ENCODE peak calls at places on chromosomes 12 and 14, in nine cellular contexts. L is dermis microvascular lymphatic vessel endothelial cell, F is dorsolateral prefrontal cortex, B is choroid plexus epithelial cell, N is kidney epithelial cell, Z is BJ, K is HFFc6, I is nephron progenitor cell, E is Karpas-422. D is an unnamed sample.

GRCh38 chr14:62692490-62693106 is 352.7 kb downstream of the KCNH5 start:
- DNase-seq in L (no peak), F (no peak), B (peak), N (no peak), Z (no peak), K (no peak), I (no peak), E (no peak), D (no peak)

GRCh38 chr14:77653473-77653872 is 37.0 kb upstream of the SPTLC2 start:
- DNase-seq in L (no peak), F (no peak), B (no peak), N (no peak), Z (no peak), K (no peak), I (no peak), E (peak), D (no peak)

GRCh38 chr14:102508410-102508773 is 1.2 kb downstream of the ANKRD9 start:
- DNase-seq in L (no peak), F (no peak), B (no peak), N (no peak), Z (no peak), K (no peak), I (no peak), E (no peak), D (no peak)

GRCh38 chr12:130764475-130765185 is 48.5 kb upstream of the RIMBP2 start:
- DNase-seq in L (peak), F (no peak), B (peak), N (no peak), Z (no peak), K (peak), I (no peak), E (peak), D (peak)

GRCh38 chr12:33721561-33721960 is 281.9 kb upstream of the SYT10 start:
- DNase-seq in L (no peak), F (no peak), B (no peak), N (no peak), Z (no peak), K (no peak), I (no peak), E (no peak), D (no peak)

GRCh38 chr14:102525213-102526143 is 15.9 kb upstream of the ANKRD9 start:
- DNase-seq in L (peak), F (no peak), B (peak), N (no peak), Z (no peak), K (peak), I (no peak), E (peak), D (peak)

GRCh38 chr12:109592195-109592904 is 18.8 kb downstream of the MVK start:
- DNase-seq in L (no peak), F (no peak), B (no peak), N (no peak), Z (no peak), K (no peak), I (no peak), E (no peak), D (no peak)

GRCh38 chr14:103890836-103891666 is 37.2 kb upstream of the TDRD9 start:
- DNase-seq in L (peak), F (no peak), B (no peak), N (no peak), Z (no peak), K (no peak), I (no peak), E (no peak), D (no peak)

GRCh38 chr12:1796515-1797010 is 23.8 kb upstream of the LRTM2 start:
- DNase-seq in L (peak), F (peak), B (no peak), N (no peak), Z (no peak), K (no peak), I (no peak), E (peak), D (no peak)

GRCh38 chr12:26062566-26062965 is 62.3 kb downstream of the BHLHE41 start:
- DNase-seq in L (no peak), F (no peak), B (peak), N (peak), Z (no peak), K (peak), I (no peak), E (no peak), D (no peak)

GRCh38 chr12:91414636-91415035 is 232.0 kb upstream of the DCN start:
- DNase-seq in L (no peak), F (no peak), B (no peak), N (no peak), Z (no peak), K (no peak), I (no peak), E (no peak), D (no peak)

GRCh38 chr12:14960548-14961465 is 594 bp downstream of the ARHGDIB start:
- DNase-seq in L (peak), F (no peak), B (peak), N (no peak), Z (no peak), K (no peak), I (no peak), E (peak), D (peak)

GRCh38 chr12:49622501-49623141 is 740 bp upstream of the PRPF40B start:
- DNase-seq in L (peak), F (no peak), B (peak), N (no peak), Z (no peak), K (peak), I (peak), E (peak), D (no peak)

GRCh38 chr12:114221976-114222630 is 183.8 kb downstream of the TBX5 start:
- DNase-seq in L (no peak), F (no peak), B (no peak), N (no peak), Z (no peak), K (no peak), I (no peak), E (no peak), D (no peak)

GRCh38 chr12:53696655-53697321 is 20.9 kb upstream of the ATP5MC2 start:
- DNase-seq in L (no peak), F (no peak), B (no peak), N (no peak), Z (no peak), K (no peak), I (no peak), E (no peak), D (no peak)

GRCh38 chr12:83149987-83150386 is 463.3 kb downstream of the TMTC2 start:
- DNase-seq in L (no peak), F (no peak), B (no peak), N (no peak), Z (no peak), K (no peak), I (no peak), E (no peak), D (no peak)

GRCh38 chr14:72678360-72678759 is 215.5 kb downstream of the DPF3 start:
- DNase-seq in L (peak), F (no peak), B (peak), N (no peak), Z (peak), K (peak), I (no peak), E (no peak), D (no peak)

GRCh38 chr12:57110189-57111045 is 745 bp downstream of the STAT6 start:
- DNase-seq in L (peak), F (peak), B (peak), N (no peak), Z (no peak), K (peak), I (peak), E (peak), D (peak)

GRCh38 chr12:68163546-68164210 is 4.1 kb upstream of the IFNG start:
- DNase-seq in L (no peak), F (no peak), B (no peak), N (no peak), Z (no peak), K (no peak), I (no peak), E (no peak), D (no peak)

GRCh38 chr14:75101491-75101890 is 25.4 kb downstream of the NEK9 start:
- DNase-seq in L (no peak), F (no peak), B (no peak), N (no peak), Z (no peak), K (no peak), I (no peak), E (no peak), D (peak)

GRCh38 chr12:120481022-120481767 is 11.6 kb upstream of the SRSF9 start:
- DNase-seq in L (no peak), F (no peak), B (no peak), N (no peak), Z (no peak), K (no peak), I (no peak), E (no peak), D (no peak)

GRCh38 chr14:69695664-69696527 is 71.0 kb upstream of the SRSF5 start:
- DNase-seq in L (peak), F (peak), B (peak), N (no peak), Z (no peak), K (peak), I (no peak), E (peak), D (no peak)

GRCh38 chr12:112148031-112148513 is 22.7 kb downstream of the TRAFD1 start:
- DNase-seq in L (peak), F (no peak), B (peak), N (no peak), Z (no peak), K (peak), I (no peak), E (no peak), D (peak)

GRCh38 chr12:63949902-63950301 is 105.4 kb downstream of the SRGAP1 start:
- DNase-seq in L (no peak), F (no peak), B (peak), N (no peak), Z (no peak), K (no peak), I (no peak), E (no peak), D (peak)

GRCh38 chr14:104100171-104101085 is 14.9 kb downstream of the ASPG start:
- DNase-seq in L (no peak), F (no peak), B (no peak), N (no peak), Z (no peak), K (no peak), I (peak), E (no peak), D (no peak)

GRCh38 chr12:55899035-55899434 is 28.7 kb downstream of the PYM1 start:
- DNase-seq in L (no peak), F (no peak), B (peak), N (no peak), Z (no peak), K (peak), I (no peak), E (no peak), D (no peak)

GRCh38 chr14:51419685-51420084 is 179.6 kb downstream of the TMX1 start:
- DNase-seq in L (no peak), F (no peak), B (no peak), N (no peak), Z (no peak), K (no peak), I (no peak), E (peak), D (no peak)

GRCh38 chr12:57280234-57281062 is 29.5 kb upstream of the STAC3 start:
- DNase-seq in L (peak), F (no peak), B (peak), N (peak), Z (peak), K (peak), I (no peak), E (peak), D (no peak)

GRCh38 chr14:31858868-31859267 is 218.2 kb upstream of the ARHGAP5 start:
- DNase-seq in L (peak), F (no peak), B (peak), N (no peak), Z (no peak), K (no peak), I (no peak), E (no peak), D (peak)

GRCh38 chr12:66538970-66539369 is 139.9 kb downstream of the GRIP1 start:
- DNase-seq in L (no peak), F (no peak), B (no peak), N (peak), Z (no peak), K (no peak), I (no peak), E (no peak), D (no peak)

GRCh38 chr12:93915411-93915810 is 233.0 kb upstream of the PLXNC1 start:
- DNase-seq in L (no peak), F (no peak), B (no peak), N (no peak), Z (no peak), K (no peak), I (no peak), E (no peak), D (no peak)

D was measured in foreskin melanocyte.